ENCODE peak calls at places on chromosomes 1 and 21, in nine cellular contexts. B is tibial nerve, Q is lower lobe of right lung, V is colonic mucosa, S is adrenal gland, P is IMR-90, L is endothelial cell of umbilical vein, J is NT2/D1, Z is neuronal stem cell. O is an unnamed sample.

GRCh38 chr1:4691766-4692405 is 37.5 kb downstream of the AJAP1 start:
- DNase-seq in B (no peak), Q (no peak), V (no peak), S (no peak), P (no peak), L (no peak), J (no peak), Z (no peak), O (no peak)

GRCh38 chr1:29236993-29237905 is 927 bp downstream of the PTPRU start:
- DNase-seq in B (peak; percentile 29), Q (peak; percentile 74), V (peak; percentile 35), S (peak; percentile 46), P (peak; percentile 45), L (peak; percentile 31), J (no peak), Z (no peak), O (peak; percentile 62)

GRCh38 chr21:40487406-40487805 is 359.6 kb downstream of the DSCAM start:
- DNase-seq in B (no peak), Q (no peak), V (no peak), S (no peak), P (no peak), L (no peak), J (no peak), Z (no peak), O (no peak)

GRCh38 chr1:225766967-225767413 is 10.6 kb upstream of the SRP9 start:
- DNase-seq in B (no peak), Q (no peak), V (peak; percentile 40), S (peak; percentile 88), P (peak; percentile 90), L (peak; percentile 84), J (no peak), Z (no peak), O (no peak)

GRCh38 chr1:9239622-9240401 is 5.2 kb downstream of the H6PD start:
- DNase-seq in B (peak; percentile 49), Q (peak; percentile 81), V (peak; percentile 53), S (peak; percentile 80), P (peak; percentile 68), L (peak; percentile 78), J (no peak), Z (no peak), O (no peak)

GRCh38 chr1:26021647-26022403 is at the start of gene EXTL1:
- DNase-seq in B (no peak), Q (no peak), V (no peak), S (peak; percentile 53), P (peak; percentile 63), L (peak; percentile 23), J (peak; percentile 85), Z (peak; percentile 68), O (peak; percentile 21)

GRCh38 chr1:151196292-151196800 is 2.0 kb upstream of the PIP5K1A start:
- DNase-seq in B (peak; percentile 91), Q (no peak), V (peak; percentile 89), S (peak; percentile 70), P (peak; percentile 85), L (peak; percentile 86), J (no peak), Z (peak; percentile 45), O (peak; percentile 85)

GRCh38 chr1:208410409-208410808 is 166.2 kb upstream of the PLXNA2 start:
- DNase-seq in B (no peak), Q (no peak), V (no peak), S (no peak), P (no peak), L (no peak), J (no peak), Z (no peak), O (no peak)

DNA sequence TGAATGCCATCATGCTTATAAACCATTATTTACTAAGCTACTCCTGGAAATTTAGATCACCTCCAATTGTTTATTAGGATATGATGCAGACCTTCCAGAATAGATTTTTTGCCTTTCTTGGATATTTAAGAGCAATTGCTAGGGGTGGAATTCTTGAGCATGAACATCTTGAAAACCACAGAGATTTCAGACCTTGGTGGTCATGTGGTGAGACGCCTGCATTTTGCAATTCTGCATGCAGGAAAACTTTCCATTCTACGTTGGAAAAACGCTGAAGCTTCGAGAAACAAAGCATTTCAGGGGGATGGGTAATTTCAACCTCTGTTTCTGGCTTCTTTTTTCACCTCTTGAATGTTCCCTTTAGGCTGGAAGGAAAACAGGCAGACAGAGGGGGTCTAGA is 596.3 kb downstream of the KIF26B start:
- DNase-seq in B (no peak), Q (no peak), V (no peak), S (no peak), P (peak; percentile 59), L (no peak), J (no peak), Z (no peak), O (no peak)
- H3K36me3 ChIP-seq in B (no peaks in the 10 kb centered on the region), Q (no peaks in the 10 kb centered on the region), V (no peaks in the 10 kb centered on the region), S (no peaks in the 10 kb centered on the region), P (no peaks in the 10 kb centered on the region), L (no peaks in the 10 kb centered on the region), J (no peaks in the 10 kb centered on the region), Z (no peaks in the 10 kb centered on the region), O (no peaks in the 10 kb centered on the region)

GRCh38 chr1:243251544-243251943 is 3.5 kb downstream of the CEP170 start:
- DNase-seq in B (no peak), Q (no peak), V (no peak), S (no peak), P (no peak), L (peak; percentile 59), J (no peak), Z (no peak), O (no peak)

GRCh38 chr1:243249214-243249613 is 5.9 kb downstream of the CEP170 start:
- DNase-seq in B (no peak), Q (no peak), V (no peak), S (no peak), P (no peak), L (no peak), J (no peak), Z (no peak), O (no peak)

GRCh38 chr1:243247901-243248300 is 7.2 kb downstream of the CEP170 start:
- DNase-seq in B (no peak), Q (no peak), V (no peak), S (no peak), P (no peak), L (no peak), J (no peak), Z (no peak), O (no peak)

GRCh38 chr1:243246916-243247315 is 8.2 kb downstream of the CEP170 start:
- DNase-seq in B (no peak), Q (no peak), V (no peak), S (no peak), P (peak; percentile 65), L (peak; percentile 58), J (no peak), Z (no peak), O (no peak)

DNA sequence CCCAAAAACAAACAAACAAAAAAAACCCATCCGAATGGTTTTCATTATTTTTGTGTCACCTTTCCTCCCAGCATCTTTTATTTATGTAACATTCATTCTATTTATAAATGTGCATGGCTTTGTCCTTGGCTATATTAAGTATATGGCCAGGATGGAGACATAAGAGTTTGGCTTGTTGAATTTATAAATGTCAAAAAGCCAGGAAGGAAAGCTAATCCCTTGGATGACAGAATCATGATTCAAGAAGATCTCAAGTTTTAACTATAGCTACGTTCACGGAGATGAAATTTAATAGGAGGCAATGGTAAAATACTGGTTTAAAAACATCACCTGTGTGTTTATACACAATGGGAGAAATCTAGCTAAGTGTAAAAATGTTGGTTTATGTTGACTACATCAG is 5.0 kb downstream of the CEP170 start:
- DNase-seq in B (no peak), Q (no peak), V (no peak), S (no peak), P (no peak), L (no peak), J (no peak), Z (no peak), O (no peak)
- H3K4me3 ChIP-seq in B (no peak overlapping the region), Q (no peak overlapping the region), V (no peak overlapping the region), S (no peak overlapping the region), P (no peak overlapping the region), L (no peak overlapping the region), J (no peak overlapping the region), Z (no peak overlapping the region), O (no peak overlapping the region)

GRCh38 chr1:54279457-54279856 is 79.5 kb downstream of the MRPL37 start:
- DNase-seq in B (no peak), Q (no peak), V (no peak), S (no peak), P (no peak), L (no peak), J (no peak), Z (no peak), O (no peak)

GRCh38 chr1:54276617-54277450 is 76.9 kb downstream of the MRPL37 start:
- DNase-seq in B (no peak), Q (no peak), V (no peak), S (no peak), P (no peak), L (no peak), J (no peak), Z (no peak), O (no peak)

GRCh38 chr1:54280652-54281051 is 80.7 kb downstream of the MRPL37 start:
- DNase-seq in B (no peak), Q (no peak), V (no peak), S (no peak), P (peak; percentile 51), L (no peak), J (no peak), Z (no peak), O (no peak)

GRCh38 chr1:54277451-54278355 is 77.7 kb downstream of the MRPL37 start:
- DNase-seq in B (peak; percentile 44), Q (no peak), V (peak; percentile 70), S (no peak), P (no peak), L (no peak), J (no peak), Z (no peak), O (no peak)

GRCh38 chr1:54278941-54279422 is 79.0 kb downstream of the MRPL37 start:
- DNase-seq in B (no peak), Q (no peak), V (no peak), S (peak; percentile 50), P (peak; percentile 75), L (no peak), J (no peak), Z (no peak), O (no peak)
- H3K4me1 ChIP-seq in B (peaks cover 92% of the 10 kb centered on the region), Q (peaks cover 58% of the 10 kb centered on the region), V (peaks cover 25% of the 10 kb centered on the region), S (peaks cover 67% of the 10 kb centered on the region), P (peaks cover 54% of the 10 kb centered on the region), L (peaks cover 11% of the 10 kb centered on the region), J (peaks cover 35% of the 10 kb centered on the region), Z (peaks cover 4% of the 10 kb centered on the region), O (no peaks in the 10 kb centered on the region)

GRCh38 chr21:46555678-46556077 is 49.2 kb downstream of the S100B start:
- DNase-seq in B (no peak), Q (no peak), V (no peak), S (no peak), P (no peak), L (no peak), J (no peak), Z (no peak), O (no peak)

GRCh38 chr21:46556802-46557201 is 48.1 kb downstream of the S100B start:
- DNase-seq in B (no peak), Q (no peak), V (no peak), S (no peak), P (no peak), L (no peak), J (no peak), Z (no peak), O (no peak)

GRCh38 chr21:46559291-46559983 is 45.4 kb downstream of the S100B start:
- DNase-seq in B (no peak), Q (no peak), V (no peak), S (no peak), P (no peak), L (peak; percentile 58), J (no peak), Z (no peak), O (no peak)

GRCh38 chr21:46557919-46558392 is 46.9 kb downstream of the S100B start:
- DNase-seq in B (no peak), Q (no peak), V (no peak), S (no peak), P (no peak), L (no peak), J (no peak), Z (no peak), O (no peak)

DNA sequence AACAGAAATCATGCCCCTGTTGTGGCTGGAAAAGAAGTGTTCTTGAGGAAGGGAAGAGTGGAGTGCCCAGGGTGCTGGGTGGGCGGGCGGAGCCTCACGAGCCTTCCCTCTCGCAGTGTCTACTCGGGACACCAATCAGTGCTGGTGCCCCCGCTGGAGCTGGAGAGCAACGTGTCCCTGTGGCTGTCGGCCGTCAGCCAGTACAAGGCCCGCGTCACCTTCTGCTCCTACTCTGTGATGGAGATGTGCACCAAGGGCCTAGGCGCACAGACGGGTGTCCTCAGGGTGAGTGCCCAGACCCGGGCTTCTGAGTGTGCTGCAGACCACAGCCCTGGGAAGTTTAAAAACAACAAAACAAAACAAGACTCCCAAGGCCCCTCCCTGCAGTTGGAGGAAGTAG is 47.4 kb downstream of the S100B start:
- DNase-seq in B (no peak), Q (peak; percentile 29), V (no peak), S (no peak), P (no peak), L (no peak), J (no peak), Z (no peak), O (no peak)
- H3K36me3 ChIP-seq in B (peaks cover 20% of the 10 kb centered on the region), Q (peaks cover 95% of the 10 kb centered on the region), V (peaks cover 4% of the 10 kb centered on the region), S (peaks cover 62% of the 10 kb centered on the region), P (peaks cover 59% of the 10 kb centered on the region), L (peaks cover 57% of the 10 kb centered on the region), J (peaks cover 92% of the 10 kb centered on the region), Z (peaks cover 94% of the 10 kb centered on the region), O (peaks cover 17% of the 10 kb centered on the region)

O was measured in HAP-1.